ENCODE peak calls at places on chromosomes 5 and 9, in nine cellular contexts. O, G, C, H, U, Y, S, A and I are unnamed samples. For H3K4me1, the result is how much of the 10 kb centered on the place peaks cover.

GRCh38 chr5:77924081-77924480 is 147.9 kb upstream of the TBCA start:
- DNase-seq in O (no peak), G (no peak), Y (no peak), C (no peak), U (no peak), H (no peak), S (peak), A (no peak), I (no peak)

GRCh38 chr5:126516852-126517251 is 78.2 kb downstream of the ALDH7A1 start:
- DNase-seq in A (no peak), H (no peak), C (peak), G (no peak), Y (no peak), O (no peak), S (peak), U (no peak), I (no peak)

GRCh38 chr5:23257656-23258055 is 249.8 kb upstream of the PRDM9 start:
- DNase-seq in Y (no peak), O (no peak), G (peak), S (peak), C (no peak), A (no peak), U (no peak), H (no peak), I (no peak)

GRCh38 chr5:51383494-51384081 is 340 bp downstream of the ISL1 start:
- DNase-seq in G (no peak), Y (no peak), H (no peak), C (no peak), U (no peak), S (no peak), A (no peak), O (no peak), I (no peak)

GRCh38 chr5:132684496-132684895 is 10.7 kb downstream of the IL4 start:
- DNase-seq in Y (no peak), O (no peak), U (no peak), A (no peak), H (no peak), G (no peak), S (no peak), C (no peak), I (no peak)

GRCh38 chr9:101465330-101465915 is 29.8 kb upstream of the ALDOB start:
- DNase-seq in Y (no peak), O (no peak), U (peak), G (peak), S (peak), C (peak), H (no peak), A (no peak), I (peak)

GRCh38 chr9:16571127-16571848 is 299.2 kb downstream of the BNC2 start:
- DNase-seq in G (peak), O (no peak), A (no peak), S (no peak), U (no peak), H (no peak), Y (no peak), C (no peak), I (peak)

GRCh38 chr5:40150896-40151295 is 528.8 kb upstream of the PTGER4 start:
- DNase-seq in U (no peak), Y (no peak), O (no peak), H (no peak), C (peak), S (no peak), G (no peak), A (no peak), I (peak)

GRCh38 chr5:34538026-34538672 is 118.0 kb upstream of the RAI14 start:
- DNase-seq in Y (no peak), O (no peak), H (no peak), S (peak), C (no peak), A (no peak), G (no peak), U (no peak), I (no peak)

GRCh38 chr5:180390441-180391190 is 37.5 kb upstream of the GFPT2 start:
- DNase-seq in S (no peak), H (no peak), O (no peak), Y (no peak), A (no peak), U (no peak), C (no peak), G (no peak), I (no peak)

GRCh38 chr5:32543291-32543690 is 42.1 kb upstream of the SUB1 start:
- DNase-seq in U (no peak), O (no peak), A (no peak), H (no peak), S (no peak), Y (no peak), C (no peak), G (no peak), I (no peak)

GRCh38 chr9:130939405-130939941 is 426 bp upstream of the FIBCD1 start:
- DNase-seq in U (peak), C (peak), G (no peak), A (peak), H (no peak), Y (no peak), S (no peak), O (no peak), I (no peak)

GRCh38 chr5:89246252-89246651 is 363.3 kb upstream of the MEF2C start:
- DNase-seq in C (no peak), O (no peak), A (no peak), G (peak), U (no peak), H (no peak), Y (no peak), S (peak), I (no peak)

GRCh38 chr5:176692326-176692725 is 45.0 kb downstream of the TSPAN17 start:
- DNase-seq in G (no peak), Y (peak), H (no peak), U (no peak), A (no peak), S (no peak), C (no peak), O (no peak), I (peak)

GRCh38 chr9:129761901-129762359 is 9.1 kb upstream of the PTGES start:
- DNase-seq in Y (no peak), S (no peak), U (peak), C (peak), O (no peak), G (peak), H (no peak), A (no peak), I (peak)

GRCh38 chr9:84851935-84852585 is 182.5 kb downstream of the NTRK2 start:
- DNase-seq in O (no peak), S (peak), A (no peak), U (peak), Y (no peak), C (peak), H (no peak), G (peak), I (no peak)

GRCh38 chr9:31776471-31776870 is 608.0 kb upstream of the ACO1 start:
- DNase-seq in H (no peak), S (peak), U (no peak), O (no peak), Y (no peak), A (no peak), C (no peak), G (no peak), I (no peak)

GRCh38 chr9:89461302-89461701 is 36.6 kb downstream of the SEMA4D start:
- DNase-seq in G (peak), Y (no peak), A (no peak), O (no peak), C (peak), H (no peak), U (no peak), S (peak), I (no peak)

GRCh38 chr5:124963236-124963929 is 216.9 kb upstream of the ZNF608 start:
- DNase-seq in A (peak), C (peak), S (peak), U (peak), G (peak), Y (no peak), H (no peak), O (no peak), I (no peak)

GRCh38 chr5:140637722-140638473 is 1.4 kb upstream of the TMCO6 start:
- DNase-seq in H (no peak), Y (no peak), S (no peak), C (no peak), G (no peak), A (no peak), U (no peak), O (no peak), I (no peak)

GRCh38 chr9:107733530-107733907 is 243.9 kb upstream of the KLF4 start:
- DNase-seq in O (no peak), Y (peak), C (no peak), U (no peak), A (no peak), G (peak), S (no peak), H (no peak), I (peak)

GRCh38 chr5:119515192-119515591 is 62.9 kb downstream of the HSD17B4 start:
- DNase-seq in S (no peak), Y (no peak), G (peak), C (peak), A (no peak), U (no peak), H (no peak), O (no peak), I (no peak)

DNA sequence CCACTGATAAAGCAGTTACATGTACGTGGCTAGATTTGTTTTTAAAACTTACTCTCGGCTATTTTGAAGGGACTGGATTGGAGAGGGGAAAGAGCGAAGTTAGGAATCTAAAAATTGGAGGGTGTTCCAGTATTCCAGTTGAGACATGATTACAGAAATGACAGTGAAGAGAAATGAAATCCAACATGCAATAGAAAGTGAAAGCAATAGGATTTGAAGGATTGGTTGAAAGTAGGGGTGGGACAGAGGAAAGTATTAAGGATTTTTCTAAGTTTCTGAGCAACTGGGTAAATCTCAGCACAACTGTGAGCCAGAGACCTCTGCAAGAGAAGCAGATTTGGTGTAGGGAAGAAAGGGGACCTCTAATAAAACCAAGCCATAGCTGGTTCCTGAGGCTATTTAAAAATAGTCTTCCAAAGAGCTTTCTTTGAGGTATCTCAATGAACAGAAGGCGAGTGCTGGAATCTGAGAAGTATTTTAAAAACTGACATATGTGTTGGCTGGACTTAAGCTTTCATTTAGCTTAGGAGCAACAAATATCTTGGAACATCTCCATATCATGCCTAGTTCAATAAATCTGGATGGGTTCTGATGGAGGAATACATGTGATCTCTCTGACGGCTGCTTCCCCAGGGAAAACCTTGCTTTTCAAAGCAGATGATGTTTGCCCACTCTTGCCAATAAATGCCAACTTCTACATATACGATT is 110.4 kb upstream of the IFNK start:
- DNase-seq in C (peak), A (no peak), O (no peak), S (no peak), G (peak), Y (no peak), H (no peak), U (no peak), I (peak)
- H3K4me3 ChIP-seq in C (peak), A (no peak), O (peak), S (peak), G (peak), Y (peak), H (no peak), U (no peak), I (no peak)

GRCh38 chr5:14452685-14453084 is 128.9 kb upstream of the OTULINL start:
- DNase-seq in Y (no peak), U (peak), S (no peak), H (no peak), A (no peak), C (peak), O (no peak), G (peak), I (no peak)
- H3K4me1 ChIP-seq in Y (under half), U (half or more), S (under half), H (under half), A (under half), C (half or more), O (under half), G (under half), I (under half)

GRCh38 chr5:52947208-52947607 is 41.9 kb upstream of the ITGA2 start:
- DNase-seq in U (peak), Y (no peak), C (no peak), O (no peak), A (no peak), H (no peak), S (no peak), G (no peak), I (no peak)

GRCh38 chr5:52947851-52948250 is 41.3 kb upstream of the ITGA2 start:
- DNase-seq in A (no peak), O (no peak), U (no peak), H (no peak), C (peak), Y (no peak), G (no peak), S (peak), I (no peak)

GRCh38 chr5:52943285-52943684 is 45.9 kb upstream of the ITGA2 start:
- DNase-seq in U (no peak), Y (no peak), G (no peak), S (no peak), H (no peak), C (no peak), O (no peak), A (no peak), I (no peak)

GRCh38 chr5:52943808-52944207 is 45.3 kb upstream of the ITGA2 start:
- DNase-seq in H (no peak), Y (peak), U (no peak), O (no peak), G (no peak), C (no peak), S (no peak), A (no peak), I (no peak)

GRCh38 chr5:52945040-52945439 is 44.1 kb upstream of the ITGA2 start:
- DNase-seq in A (no peak), H (no peak), O (no peak), C (no peak), Y (no peak), S (no peak), G (no peak), U (no peak), I (no peak)
- H3K4me3 ChIP-seq in A (no peak), H (peak), O (peak), C (peak), Y (peak), S (peak), G (peak), U (peak), I (no peak)

GRCh38 chr9:121735065-121735791 is 83.8 kb downstream of the DAB2IP start:
- DNase-seq in S (peak), H (no peak), O (no peak), G (peak), U (no peak), C (peak), Y (no peak), A (peak), I (no peak)
- H3K4me1 ChIP-seq in S (half or more), H (under half), O (under half), G (under half), U (under half), C (under half), Y (half or more), A (under half), I (under half)

GRCh38 chr5:9347541-9348295 is 198.2 kb downstream of the SEMA5A start:
- DNase-seq in S (no peak), C (peak), G (no peak), Y (no peak), A (no peak), H (no peak), U (no peak), O (no peak), I (no peak)
- H3K4me3 ChIP-seq in S (no peak), C (peak), G (no peak), Y (no peak), A (no peak), H (no peak), U (no peak), O (no peak), I (no peak)

GRCh38 chr5:139228201-139228796 is 30.1 kb upstream of the SIL1 start:
- DNase-seq in A (no peak), O (no peak), S (no peak), Y (no peak), C (peak), G (no peak), U (no peak), H (no peak), I (peak)
- H3K4me1 ChIP-seq in A (under half), O (under half), S (under half), Y (under half), C (under half), G (under half), U (under half), H (under half), I (under half)

GRCh38 chr5:150627731-150628545 is 12.5 kb upstream of the SYNPO start:
- DNase-seq in O (no peak), U (peak), H (no peak), C (peak), Y (no peak), G (peak), S (peak), A (no peak), I (no peak)
- H3K4me3 ChIP-seq in O (peak), U (no peak), H (no peak), C (no peak), Y (no peak), G (no peak), S (no peak), A (no peak), I (no peak)